ENCODE peak calls at places on chromosomes 5 and 9, in five cellular contexts. Z, S, O, Q and X are unnamed samples.

GRCh38 chr9:108869092-108869725 is 7.1 kb downstream of the ACTL7A start:
- DNase-seq in Q (peak), S (no peak), Z (peak), O (peak), X (no peak)

GRCh38 chr5:178535299-178536175 is 54.7 kb downstream of the COL23A1 start:
- DNase-seq in Q (no peak), S (no peak), O (no peak), Z (no peak), X (peak)

GRCh38 chr5:90932052-90932699 is 373.6 kb downstream of the ADGRV1 start:
- DNase-seq in Q (peak), O (peak), Z (peak), S (no peak), X (peak)

GRCh38 chr9:83526221-83526620 is 12.0 kb downstream of the FRMD3 start:
- DNase-seq in Q (no peak), Z (no peak), O (no peak), S (no peak), X (no peak)

GRCh38 chr9:129052592-129052991 is 16.2 kb downstream of the MIGA2 start:
- DNase-seq in Q (no peak), S (no peak), Z (peak), O (no peak), X (no peak)

GRCh38 chr5:172150514-172151425 is 37.3 kb downstream of the STK10 start:
- DNase-seq in S (no peak), Z (peak), Q (no peak), O (peak), X (peak)

GRCh38 chr9:136175745-136176290 is 29.1 kb downstream of the LHX3 start:
- DNase-seq in S (no peak), O (no peak), Q (no peak), Z (no peak), X (no peak)

GRCh38 chr5:167573274-167574127 is 717.9 kb upstream of the WWC1 start:
- DNase-seq in Z (peak), O (peak), S (no peak), Q (no peak), X (no peak)

GRCh38 chr9:86507119-86507731 is 153.0 kb upstream of the TUT7 start:
- DNase-seq in Z (no peak), S (peak), Q (no peak), O (no peak), X (no peak)

GRCh38 chr9:16207161-16207560 is 654.3 kb downstream of the CCDC171 start:
- DNase-seq in O (peak), S (no peak), Z (no peak), Q (no peak), X (peak)

GRCh38 chr9:21616082-21616778 is 134.1 kb upstream of the IFNE start:
- DNase-seq in Q (peak), S (no peak), O (peak), Z (no peak), X (no peak)

GRCh38 chr5:44951371-44951770 is 142.6 kb downstream of the MRPS30 start:
- DNase-seq in Z (no peak), Q (no peak), S (no peak), O (no peak), X (no peak)

GRCh38 chr5:1643651-1644392 is 120.1 kb upstream of the LPCAT1 start:
- DNase-seq in S (no peak), Q (peak), Z (no peak), O (no peak), X (no peak)

GRCh38 chr5:10564838-10565784 is 1.2 kb downstream of the ANKRD33B start:
- DNase-seq in S (peak), Z (peak), O (no peak), Q (no peak), X (peak)

GRCh38 chr5:31197183-31197582 is 3.7 kb downstream of the CDH6 start:
- DNase-seq in Z (no peak), S (no peak), O (peak), Q (no peak), X (no peak)

GRCh38 chr5:14741721-14742426 is 77.4 kb downstream of the OTULIN start:
- DNase-seq in Q (no peak), O (no peak), Z (no peak), S (no peak), X (no peak)

GRCh38 chr5:7372399-7372798 is 23.5 kb upstream of the ADCY2 start:
- DNase-seq in Q (no peak), S (no peak), Z (peak), O (no peak), X (no peak)

GRCh38 chr9:134099123-134099761 is 31.4 kb upstream of the BRD3 start:
- DNase-seq in S (no peak), O (peak), Q (peak), Z (no peak), X (peak)

GRCh38 chr9:28782630-28783029 is 1209.3 kb upstream of the C9orf72 start:
- DNase-seq in S (no peak), Q (no peak), Z (no peak), O (no peak), X (peak)

GRCh38 chr9:89863141-89863540 is 258.3 kb downstream of the GADD45G start:
- DNase-seq in Q (no peak), O (no peak), Z (no peak), S (no peak), X (no peak)

GRCh38 chr9:130426883-130427282 is 17.9 kb upstream of the ASS1 start:
- DNase-seq in O (peak), Q (peak), Z (no peak), S (no peak), X (peak)

GRCh38 chr5:133754575-133755169 is 142.3 kb upstream of the FSTL4 start:
- DNase-seq in Q (peak), O (peak), S (no peak), Z (peak), X (peak)

GRCh38 chr5:65364907-65365306 is 116.8 kb downstream of the ADAMTS6 start:
- DNase-seq in Z (no peak), Q (no peak), S (no peak), O (peak), X (no peak)

GRCh38 chr5:135039526-135040296 is 5.7 kb upstream of the PITX1 start:
- DNase-seq in O (no peak), S (no peak), Z (no peak), Q (peak), X (no peak)
- H3K4me3 ChIP-seq in O (peak), S (peak), Z (no peak), Q (peak), X (no peak)

GRCh38 chr9:35660966-35661413 is 2.9 kb downstream of the CCDC107 start:
- DNase-seq in Z (no peak), O (peak), S (no peak), Q (no peak), X (no peak)

GRCh38 chr9:35662437-35662836 is 2.6 kb downstream of the ARHGEF39 start:
- DNase-seq in S (no peak), Z (no peak), Q (no peak), O (no peak), X (no peak)

GRCh38 chr9:35664531-35665470 is at the start of gene ARHGEF39:
- DNase-seq in O (peak), S (no peak), Z (peak), Q (peak), X (peak)

GRCh38 chr9:35659340-35659739 is 1.2 kb downstream of the CCDC107 start:
- DNase-seq in Z (no peak), O (peak), Q (no peak), S (no peak), X (peak)

GRCh38 chr9:35661756-35662350 is 3.1 kb downstream of the ARHGEF39 start:
- DNase-seq in Q (no peak), S (no peak), Z (no peak), O (no peak), X (no peak)
- TF ChIP-seq POLR2A in Q (no peak), S (no peak), Z (no peak), O (no peak), X (no peak)

GRCh38 chr9:123435471-123435870 is 79.5 kb downstream of the CRB2 start:
- DNase-seq in O (no peak), Z (no peak), Q (no peak), S (no peak), X (no peak)
- H3K4me3 ChIP-seq in O (no peak), Z (no peak), Q (no peak), S (no peak), X (no peak)

DNA sequence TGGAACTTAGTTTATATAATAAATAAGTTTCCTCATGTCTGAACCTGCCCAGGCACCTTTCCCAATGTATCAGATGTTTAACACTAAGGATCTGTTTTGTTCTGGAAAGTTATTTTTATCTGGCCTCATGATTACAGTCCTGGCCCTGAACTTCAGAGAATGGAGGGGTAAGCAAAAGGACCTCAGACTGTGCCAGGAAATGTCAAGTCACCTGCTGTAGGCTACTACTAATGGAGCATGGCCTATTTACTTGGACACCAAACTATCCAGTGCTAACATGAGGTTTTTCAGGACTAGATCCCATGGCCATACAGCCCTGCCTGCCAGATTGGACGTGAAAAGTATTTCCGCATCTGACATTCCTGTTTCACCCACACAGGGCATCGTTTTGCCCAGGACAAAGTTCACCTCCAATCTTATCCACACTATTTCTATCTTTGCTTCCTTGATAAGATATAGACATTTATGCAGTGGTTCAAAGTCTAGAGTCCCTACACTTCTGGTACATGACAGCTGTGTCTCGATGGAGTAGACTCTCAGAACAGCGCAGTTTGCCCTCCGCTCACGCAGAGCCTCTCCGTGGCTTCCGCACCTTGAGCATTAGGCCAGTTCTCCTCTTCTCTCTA is at the start of gene BTNL8:
- DNase-seq in Q (no peak), Z (no peak), O (no peak), S (no peak), X (no peak)
- TF ChIP-seq POLR2A in Q (no peak), Z (no peak), O (no peak), S (no peak), X (no peak)

DNA sequence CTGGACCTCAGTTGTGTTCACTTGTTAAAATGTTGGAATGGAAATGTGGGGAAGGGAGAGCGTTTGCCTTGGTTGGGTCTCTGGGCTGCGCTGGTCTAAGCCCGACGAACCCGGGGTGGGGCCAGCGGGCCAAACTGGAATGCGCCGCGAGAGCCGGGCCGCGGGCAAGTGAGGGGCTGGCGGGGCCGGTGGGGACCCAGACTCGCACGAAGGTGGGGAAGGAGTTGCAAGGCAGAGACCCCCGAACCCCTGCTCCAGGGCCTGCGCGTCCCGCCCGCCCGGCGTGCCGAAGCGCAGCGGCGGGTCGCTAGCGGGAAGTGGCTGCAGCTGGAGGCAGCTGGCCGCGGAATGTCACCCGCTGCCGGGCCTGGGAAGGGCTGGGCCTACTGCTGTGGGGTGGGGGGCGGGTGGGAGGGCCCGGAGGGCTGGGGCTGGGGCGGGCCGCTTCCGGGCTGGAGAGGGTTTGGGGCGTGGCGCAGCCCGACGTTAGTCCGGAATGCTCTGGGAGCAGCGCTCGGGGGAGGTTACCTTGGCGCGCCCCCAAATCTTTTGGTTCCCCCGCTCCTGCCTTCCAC is 84.8 kb downstream of the DAB2IP start:
- DNase-seq in S (no peak), Q (peak), O (peak), Z (peak), X (no peak)
- H3K4me3 ChIP-seq in S (peak), Q (peak), O (peak), Z (peak), X (no peak)

GRCh38 chr5:151075698-151076331 is 5.0 kb downstream of the TNIP1 start:
- DNase-seq in S (no peak), Q (no peak), O (peak), Z (peak), X (no peak)
- TF ChIP-seq POLR2A in S (no peak), Q (no peak), O (no peak), Z (no peak), X (no peak)

DNA sequence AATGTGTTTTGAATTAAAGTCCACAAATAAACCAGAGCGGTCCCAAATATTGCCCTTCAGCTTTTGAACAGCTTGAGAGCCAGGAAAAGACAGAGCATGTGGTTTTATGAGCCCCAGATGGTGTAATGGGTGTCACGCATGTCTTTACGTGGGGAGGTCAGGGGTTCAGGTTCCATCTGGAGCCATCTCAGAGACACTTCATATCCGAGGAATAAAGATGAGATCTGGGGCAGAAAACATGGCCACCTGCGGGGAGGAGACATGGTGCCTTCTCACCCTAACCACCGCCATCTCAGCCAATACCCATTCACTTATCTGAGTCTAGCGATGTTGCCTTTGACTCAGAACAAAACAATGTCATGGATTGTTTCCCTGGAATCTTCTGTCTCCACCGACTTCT is 42.6 kb upstream of the ROR2 start:
- DNase-seq in O (peak), S (no peak), Z (no peak), Q (no peak), X (no peak)
- H3K4me3 ChIP-seq in O (no peak), S (no peak), Z (no peak), Q (no peak), X (no peak)